ENCODE peak calls at places on chromosomes 6 and 20, in ten cellular contexts. One of them, this sample, is unnamed.

GRCh38 chr6:105941616-105942412 is 144.3 kb upstream of the PRDM1 start:
- DNase-seq in activated CD4-positive, alpha-beta T cell treated with anti-CD3 and anti-CD28 coated beads, Interleukin-2, amount 10 ng/mL, durations not matched to agents 7 days and 5 days: no peak
- DNase-seq in COR-L47: no peak
- DNase-seq in Panc1: no peak
- DNase-seq in effector memory CD4-positive, alpha-beta T cell: no peak
- DNase-seq in EL: no peak
- DNase-seq in NT2/D1: no peak
- DNase-seq in T-helper 1 cell: no peak
- DNase-seq in stimulated activated CD4-positive, alpha-beta T cell treated with anti-CD3 and anti-CD28 coated beads, Interleukin-1b, Interleukin-23, amount 100 ng/mL, for 24 hours: no peak
- DNase-seq in stimulated activated naive CD8-positive, alpha-beta T cell treated with anti-CD3 and anti-CD28 coated beads, Interleukin-15, Interleukin-2, amounts not matched to agents 100 U/mL and 50 U/mL, for 24 hours: no peak
- DNase-seq in this sample: no peak

GRCh38 chr6:157407637-157408036 is 26.6 kb downstream of the ZDHHC14 start:
- DNase-seq in activated CD4-positive, alpha-beta T cell treated with anti-CD3 and anti-CD28 coated beads, Interleukin-2, amount 10 ng/mL, durations not matched to agents 7 days and 5 days: no peak
- DNase-seq in COR-L47: no peak
- DNase-seq in Panc1: no peak
- DNase-seq in effector memory CD4-positive, alpha-beta T cell: no peak
- DNase-seq in EL: no peak
- DNase-seq in NT2/D1: no peak
- DNase-seq in T-helper 1 cell: no peak
- DNase-seq in stimulated activated CD4-positive, alpha-beta T cell treated with anti-CD3 and anti-CD28 coated beads, Interleukin-1b, Interleukin-23, amount 100 ng/mL, for 24 hours: no peak
- DNase-seq in stimulated activated naive CD8-positive, alpha-beta T cell treated with anti-CD3 and anti-CD28 coated beads, Interleukin-15, Interleukin-2, amounts not matched to agents 100 U/mL and 50 U/mL, for 24 hours: no peak
- DNase-seq in this sample: no peak

GRCh38 chr6:2616796-2617195 is 133.9 kb downstream of the MYLK4 start:
- DNase-seq in activated CD4-positive, alpha-beta T cell treated with anti-CD3 and anti-CD28 coated beads, Interleukin-2, amount 10 ng/mL, durations not matched to agents 7 days and 5 days: no peak
- DNase-seq in COR-L47: no peak
- DNase-seq in Panc1: no peak
- DNase-seq in effector memory CD4-positive, alpha-beta T cell: no peak
- DNase-seq in EL: peak
- DNase-seq in NT2/D1: no peak
- DNase-seq in T-helper 1 cell: no peak
- DNase-seq in stimulated activated CD4-positive, alpha-beta T cell treated with anti-CD3 and anti-CD28 coated beads, Interleukin-1b, Interleukin-23, amount 100 ng/mL, for 24 hours: no peak
- DNase-seq in stimulated activated naive CD8-positive, alpha-beta T cell treated with anti-CD3 and anti-CD28 coated beads, Interleukin-15, Interleukin-2, amounts not matched to agents 100 U/mL and 50 U/mL, for 24 hours: no peak
- DNase-seq in this sample: no peak

GRCh38 chr20:32777177-32777956 is 15.2 kb downstream of the DNMT3B start:
- DNase-seq in activated CD4-positive, alpha-beta T cell treated with anti-CD3 and anti-CD28 coated beads, Interleukin-2, amount 10 ng/mL, durations not matched to agents 7 days and 5 days: no peak
- DNase-seq in COR-L47: no peak
- DNase-seq in Panc1: no peak
- DNase-seq in effector memory CD4-positive, alpha-beta T cell: no peak
- DNase-seq in EL: no peak
- DNase-seq in NT2/D1: no peak
- DNase-seq in T-helper 1 cell: no peak
- DNase-seq in stimulated activated CD4-positive, alpha-beta T cell treated with anti-CD3 and anti-CD28 coated beads, Interleukin-1b, Interleukin-23, amount 100 ng/mL, for 24 hours: no peak
- DNase-seq in stimulated activated naive CD8-positive, alpha-beta T cell treated with anti-CD3 and anti-CD28 coated beads, Interleukin-15, Interleukin-2, amounts not matched to agents 100 U/mL and 50 U/mL, for 24 hours: no peak
- DNase-seq in this sample: no peak

GRCh38 chr6:36650848-36651247 is 27.7 kb upstream of the CDKN1A start:
- DNase-seq in activated CD4-positive, alpha-beta T cell treated with anti-CD3 and anti-CD28 coated beads, Interleukin-2, amount 10 ng/mL, durations not matched to agents 7 days and 5 days: no peak
- DNase-seq in COR-L47: no peak
- DNase-seq in Panc1: no peak
- DNase-seq in effector memory CD4-positive, alpha-beta T cell: no peak
- DNase-seq in EL: no peak
- DNase-seq in NT2/D1: no peak
- DNase-seq in T-helper 1 cell: no peak
- DNase-seq in stimulated activated CD4-positive, alpha-beta T cell treated with anti-CD3 and anti-CD28 coated beads, Interleukin-1b, Interleukin-23, amount 100 ng/mL, for 24 hours: no peak
- DNase-seq in stimulated activated naive CD8-positive, alpha-beta T cell treated with anti-CD3 and anti-CD28 coated beads, Interleukin-15, Interleukin-2, amounts not matched to agents 100 U/mL and 50 U/mL, for 24 hours: no peak
- DNase-seq in this sample: no peak

GRCh38 chr6:130362128-130362527 is 3.7 kb upstream of the TMEM200A start:
- DNase-seq in activated CD4-positive, alpha-beta T cell treated with anti-CD3 and anti-CD28 coated beads, Interleukin-2, amount 10 ng/mL, durations not matched to agents 7 days and 5 days: peak
- DNase-seq in COR-L47: no peak
- DNase-seq in Panc1: no peak
- DNase-seq in effector memory CD4-positive, alpha-beta T cell: no peak
- DNase-seq in EL: no peak
- DNase-seq in NT2/D1: no peak
- DNase-seq in T-helper 1 cell: no peak
- DNase-seq in stimulated activated CD4-positive, alpha-beta T cell treated with anti-CD3 and anti-CD28 coated beads, Interleukin-1b, Interleukin-23, amount 100 ng/mL, for 24 hours: no peak
- DNase-seq in stimulated activated naive CD8-positive, alpha-beta T cell treated with anti-CD3 and anti-CD28 coated beads, Interleukin-15, Interleukin-2, amounts not matched to agents 100 U/mL and 50 U/mL, for 24 hours: no peak
- DNase-seq in this sample: no peak

GRCh38 chr6:161832622-161833021 is 558.8 kb upstream of the AGPAT4 start:
- DNase-seq in activated CD4-positive, alpha-beta T cell treated with anti-CD3 and anti-CD28 coated beads, Interleukin-2, amount 10 ng/mL, durations not matched to agents 7 days and 5 days: no peak
- DNase-seq in COR-L47: no peak
- DNase-seq in Panc1: no peak
- DNase-seq in effector memory CD4-positive, alpha-beta T cell: no peak
- DNase-seq in EL: no peak
- DNase-seq in NT2/D1: no peak
- DNase-seq in T-helper 1 cell: no peak
- DNase-seq in stimulated activated CD4-positive, alpha-beta T cell treated with anti-CD3 and anti-CD28 coated beads, Interleukin-1b, Interleukin-23, amount 100 ng/mL, for 24 hours: no peak
- DNase-seq in stimulated activated naive CD8-positive, alpha-beta T cell treated with anti-CD3 and anti-CD28 coated beads, Interleukin-15, Interleukin-2, amounts not matched to agents 100 U/mL and 50 U/mL, for 24 hours: no peak
- DNase-seq in this sample: no peak

GRCh38 chr20:55535366-55535765 is 470.0 kb downstream of the CBLN4 start:
- DNase-seq in activated CD4-positive, alpha-beta T cell treated with anti-CD3 and anti-CD28 coated beads, Interleukin-2, amount 10 ng/mL, durations not matched to agents 7 days and 5 days: no peak
- DNase-seq in COR-L47: no peak
- DNase-seq in Panc1: no peak
- DNase-seq in effector memory CD4-positive, alpha-beta T cell: no peak
- DNase-seq in EL: no peak
- DNase-seq in NT2/D1: no peak
- DNase-seq in T-helper 1 cell: no peak
- DNase-seq in stimulated activated CD4-positive, alpha-beta T cell treated with anti-CD3 and anti-CD28 coated beads, Interleukin-1b, Interleukin-23, amount 100 ng/mL, for 24 hours: no peak
- DNase-seq in stimulated activated naive CD8-positive, alpha-beta T cell treated with anti-CD3 and anti-CD28 coated beads, Interleukin-15, Interleukin-2, amounts not matched to agents 100 U/mL and 50 U/mL, for 24 hours: no peak
- DNase-seq in this sample: no peak

GRCh38 chr20:4233520-4233919 is 218.2 kb upstream of the RNF24 start:
- DNase-seq in activated CD4-positive, alpha-beta T cell treated with anti-CD3 and anti-CD28 coated beads, Interleukin-2, amount 10 ng/mL, durations not matched to agents 7 days and 5 days: no peak
- DNase-seq in COR-L47: no peak
- DNase-seq in Panc1: no peak
- DNase-seq in effector memory CD4-positive, alpha-beta T cell: no peak
- DNase-seq in EL: no peak
- DNase-seq in NT2/D1: no peak
- DNase-seq in T-helper 1 cell: peak
- DNase-seq in stimulated activated CD4-positive, alpha-beta T cell treated with anti-CD3 and anti-CD28 coated beads, Interleukin-1b, Interleukin-23, amount 100 ng/mL, for 24 hours: no peak
- DNase-seq in stimulated activated naive CD8-positive, alpha-beta T cell treated with anti-CD3 and anti-CD28 coated beads, Interleukin-15, Interleukin-2, amounts not matched to agents 100 U/mL and 50 U/mL, for 24 hours: peak
- DNase-seq in this sample: no peak

GRCh38 chr6:71533939-71534379 is 245.3 kb downstream of the OGFRL1 start:
- DNase-seq in activated CD4-positive, alpha-beta T cell treated with anti-CD3 and anti-CD28 coated beads, Interleukin-2, amount 10 ng/mL, durations not matched to agents 7 days and 5 days: no peak
- DNase-seq in COR-L47: no peak
- DNase-seq in Panc1: no peak
- DNase-seq in effector memory CD4-positive, alpha-beta T cell: no peak
- DNase-seq in EL: peak
- DNase-seq in NT2/D1: no peak
- DNase-seq in T-helper 1 cell: no peak
- DNase-seq in stimulated activated CD4-positive, alpha-beta T cell treated with anti-CD3 and anti-CD28 coated beads, Interleukin-1b, Interleukin-23, amount 100 ng/mL, for 24 hours: no peak
- DNase-seq in stimulated activated naive CD8-positive, alpha-beta T cell treated with anti-CD3 and anti-CD28 coated beads, Interleukin-15, Interleukin-2, amounts not matched to agents 100 U/mL and 50 U/mL, for 24 hours: no peak
- DNase-seq in this sample: no peak

GRCh38 chr6:135498178-135498841 is 770 bp upstream of the AHI1 start:
- DNase-seq in activated CD4-positive, alpha-beta T cell treated with anti-CD3 and anti-CD28 coated beads, Interleukin-2, amount 10 ng/mL, durations not matched to agents 7 days and 5 days: peak
- DNase-seq in COR-L47: peak
- DNase-seq in Panc1: peak
- DNase-seq in effector memory CD4-positive, alpha-beta T cell: peak
- DNase-seq in EL: peak
- DNase-seq in NT2/D1: no peak
- DNase-seq in T-helper 1 cell: peak
- DNase-seq in stimulated activated CD4-positive, alpha-beta T cell treated with anti-CD3 and anti-CD28 coated beads, Interleukin-1b, Interleukin-23, amount 100 ng/mL, for 24 hours: peak
- DNase-seq in stimulated activated naive CD8-positive, alpha-beta T cell treated with anti-CD3 and anti-CD28 coated beads, Interleukin-15, Interleukin-2, amounts not matched to agents 100 U/mL and 50 U/mL, for 24 hours: peak
- DNase-seq in this sample: no peak

GRCh38 chr20:20365593-20365992 is 2.3 kb upstream of the INSM1 start:
- DNase-seq in activated CD4-positive, alpha-beta T cell treated with anti-CD3 and anti-CD28 coated beads, Interleukin-2, amount 10 ng/mL, durations not matched to agents 7 days and 5 days: no peak
- DNase-seq in COR-L47: no peak
- DNase-seq in Panc1: no peak
- DNase-seq in effector memory CD4-positive, alpha-beta T cell: no peak
- DNase-seq in EL: no peak
- DNase-seq in NT2/D1: no peak
- DNase-seq in T-helper 1 cell: no peak
- DNase-seq in stimulated activated CD4-positive, alpha-beta T cell treated with anti-CD3 and anti-CD28 coated beads, Interleukin-1b, Interleukin-23, amount 100 ng/mL, for 24 hours: no peak
- DNase-seq in stimulated activated naive CD8-positive, alpha-beta T cell treated with anti-CD3 and anti-CD28 coated beads, Interleukin-15, Interleukin-2, amounts not matched to agents 100 U/mL and 50 U/mL, for 24 hours: no peak
- DNase-seq in this sample: no peak

GRCh38 chr20:21918398-21918797 is 212.9 kb downstream of the PAX1 start:
- DNase-seq in activated CD4-positive, alpha-beta T cell treated with anti-CD3 and anti-CD28 coated beads, Interleukin-2, amount 10 ng/mL, durations not matched to agents 7 days and 5 days: no peak
- DNase-seq in COR-L47: no peak
- DNase-seq in Panc1: no peak
- DNase-seq in effector memory CD4-positive, alpha-beta T cell: no peak
- DNase-seq in EL: no peak
- DNase-seq in NT2/D1: no peak
- DNase-seq in T-helper 1 cell: no peak
- DNase-seq in stimulated activated CD4-positive, alpha-beta T cell treated with anti-CD3 and anti-CD28 coated beads, Interleukin-1b, Interleukin-23, amount 100 ng/mL, for 24 hours: no peak
- DNase-seq in stimulated activated naive CD8-positive, alpha-beta T cell treated with anti-CD3 and anti-CD28 coated beads, Interleukin-15, Interleukin-2, amounts not matched to agents 100 U/mL and 50 U/mL, for 24 hours: no peak
- DNase-seq in this sample: no peak

GRCh38 chr20:34984756-34985261 is 29.1 kb downstream of the MYH7B start:
- DNase-seq in activated CD4-positive, alpha-beta T cell treated with anti-CD3 and anti-CD28 coated beads, Interleukin-2, amount 10 ng/mL, durations not matched to agents 7 days and 5 days: no peak
- DNase-seq in COR-L47: no peak
- DNase-seq in Panc1: no peak
- DNase-seq in effector memory CD4-positive, alpha-beta T cell: no peak
- DNase-seq in EL: peak
- DNase-seq in NT2/D1: no peak
- DNase-seq in T-helper 1 cell: no peak
- DNase-seq in stimulated activated CD4-positive, alpha-beta T cell treated with anti-CD3 and anti-CD28 coated beads, Interleukin-1b, Interleukin-23, amount 100 ng/mL, for 24 hours: no peak
- DNase-seq in stimulated activated naive CD8-positive, alpha-beta T cell treated with anti-CD3 and anti-CD28 coated beads, Interleukin-15, Interleukin-2, amounts not matched to agents 100 U/mL and 50 U/mL, for 24 hours: no peak
- DNase-seq in this sample: no peak

GRCh38 chr6:72760130-72760793 is 138.4 kb downstream of the KCNQ5 start:
- DNase-seq in activated CD4-positive, alpha-beta T cell treated with anti-CD3 and anti-CD28 coated beads, Interleukin-2, amount 10 ng/mL, durations not matched to agents 7 days and 5 days: no peak
- DNase-seq in COR-L47: no peak
- DNase-seq in Panc1: no peak
- DNase-seq in effector memory CD4-positive, alpha-beta T cell: no peak
- DNase-seq in EL: no peak
- DNase-seq in NT2/D1: no peak
- DNase-seq in T-helper 1 cell: no peak
- DNase-seq in stimulated activated CD4-positive, alpha-beta T cell treated with anti-CD3 and anti-CD28 coated beads, Interleukin-1b, Interleukin-23, amount 100 ng/mL, for 24 hours: no peak
- DNase-seq in stimulated activated naive CD8-positive, alpha-beta T cell treated with anti-CD3 and anti-CD28 coated beads, Interleukin-15, Interleukin-2, amounts not matched to agents 100 U/mL and 50 U/mL, for 24 hours: no peak
- DNase-seq in this sample: no peak

GRCh38 chr20:43209831-43210230 is 20.1 kb upstream of the PTPRT start:
- DNase-seq in activated CD4-positive, alpha-beta T cell treated with anti-CD3 and anti-CD28 coated beads, Interleukin-2, amount 10 ng/mL, durations not matched to agents 7 days and 5 days: no peak
- DNase-seq in COR-L47: no peak
- DNase-seq in Panc1: no peak
- DNase-seq in effector memory CD4-positive, alpha-beta T cell: no peak
- DNase-seq in EL: no peak
- DNase-seq in NT2/D1: no peak
- DNase-seq in T-helper 1 cell: no peak
- DNase-seq in stimulated activated CD4-positive, alpha-beta T cell treated with anti-CD3 and anti-CD28 coated beads, Interleukin-1b, Interleukin-23, amount 100 ng/mL, for 24 hours: no peak
- DNase-seq in stimulated activated naive CD8-positive, alpha-beta T cell treated with anti-CD3 and anti-CD28 coated beads, Interleukin-15, Interleukin-2, amounts not matched to agents 100 U/mL and 50 U/mL, for 24 hours: no peak
- DNase-seq in this sample: no peak

GRCh38 chr20:44033344-44033743 is 118.7 kb downstream of the TOX2 start:
- DNase-seq in activated CD4-positive, alpha-beta T cell treated with anti-CD3 and anti-CD28 coated beads, Interleukin-2, amount 10 ng/mL, durations not matched to agents 7 days and 5 days: no peak
- DNase-seq in COR-L47: no peak
- DNase-seq in Panc1: no peak
- DNase-seq in effector memory CD4-positive, alpha-beta T cell: no peak
- DNase-seq in EL: peak
- DNase-seq in NT2/D1: no peak
- DNase-seq in T-helper 1 cell: peak
- DNase-seq in stimulated activated CD4-positive, alpha-beta T cell treated with anti-CD3 and anti-CD28 coated beads, Interleukin-1b, Interleukin-23, amount 100 ng/mL, for 24 hours: no peak
- DNase-seq in stimulated activated naive CD8-positive, alpha-beta T cell treated with anti-CD3 and anti-CD28 coated beads, Interleukin-15, Interleukin-2, amounts not matched to agents 100 U/mL and 50 U/mL, for 24 hours: peak
- DNase-seq in this sample: no peak

GRCh38 chr6:129251669-129252376 is 368.9 kb downstream of the LAMA2 start:
- DNase-seq in activated CD4-positive, alpha-beta T cell treated with anti-CD3 and anti-CD28 coated beads, Interleukin-2, amount 10 ng/mL, durations not matched to agents 7 days and 5 days: peak
- DNase-seq in COR-L47: peak
- DNase-seq in Panc1: peak
- DNase-seq in effector memory CD4-positive, alpha-beta T cell: peak
- DNase-seq in EL: peak
- DNase-seq in NT2/D1: peak
- DNase-seq in T-helper 1 cell: peak
- DNase-seq in stimulated activated CD4-positive, alpha-beta T cell treated with anti-CD3 and anti-CD28 coated beads, Interleukin-1b, Interleukin-23, amount 100 ng/mL, for 24 hours: peak
- DNase-seq in stimulated activated naive CD8-positive, alpha-beta T cell treated with anti-CD3 and anti-CD28 coated beads, Interleukin-15, Interleukin-2, amounts not matched to agents 100 U/mL and 50 U/mL, for 24 hours: peak
- DNase-seq in this sample: peak

GRCh38 chr20:9028419-9028818 is 40.5 kb upstream of the PLCB4 start:
- DNase-seq in activated CD4-positive, alpha-beta T cell treated with anti-CD3 and anti-CD28 coated beads, Interleukin-2, amount 10 ng/mL, durations not matched to agents 7 days and 5 days: no peak
- DNase-seq in COR-L47: no peak
- DNase-seq in Panc1: no peak
- DNase-seq in effector memory CD4-positive, alpha-beta T cell: no peak
- DNase-seq in EL: peak
- DNase-seq in NT2/D1: no peak
- DNase-seq in T-helper 1 cell: no peak
- DNase-seq in stimulated activated CD4-positive, alpha-beta T cell treated with anti-CD3 and anti-CD28 coated beads, Interleukin-1b, Interleukin-23, amount 100 ng/mL, for 24 hours: no peak
- DNase-seq in stimulated activated naive CD8-positive, alpha-beta T cell treated with anti-CD3 and anti-CD28 coated beads, Interleukin-15, Interleukin-2, amounts not matched to agents 100 U/mL and 50 U/mL, for 24 hours: no peak
- DNase-seq in this sample: no peak

GRCh38 chr20:20410678-20411077 is 42.8 kb downstream of the INSM1 start:
- DNase-seq in activated CD4-positive, alpha-beta T cell treated with anti-CD3 and anti-CD28 coated beads, Interleukin-2, amount 10 ng/mL, durations not matched to agents 7 days and 5 days: no peak
- DNase-seq in COR-L47: peak
- DNase-seq in Panc1: no peak
- DNase-seq in effector memory CD4-positive, alpha-beta T cell: no peak
- DNase-seq in EL: no peak
- DNase-seq in NT2/D1: peak
- DNase-seq in T-helper 1 cell: no peak
- DNase-seq in stimulated activated CD4-positive, alpha-beta T cell treated with anti-CD3 and anti-CD28 coated beads, Interleukin-1b, Interleukin-23, amount 100 ng/mL, for 24 hours: no peak
- DNase-seq in stimulated activated naive CD8-positive, alpha-beta T cell treated with anti-CD3 and anti-CD28 coated beads, Interleukin-15, Interleukin-2, amounts not matched to agents 100 U/mL and 50 U/mL, for 24 hours: no peak
- DNase-seq in this sample: no peak

GRCh38 chr20:50501970-50502745 is 8.0 kb upstream of the PTPN1 start:
- DNase-seq in activated CD4-positive, alpha-beta T cell treated with anti-CD3 and anti-CD28 coated beads, Interleukin-2, amount 10 ng/mL, durations not matched to agents 7 days and 5 days: no peak
- DNase-seq in COR-L47: no peak
- DNase-seq in Panc1: no peak
- DNase-seq in effector memory CD4-positive, alpha-beta T cell: no peak
- DNase-seq in EL: no peak
- DNase-seq in NT2/D1: no peak
- DNase-seq in T-helper 1 cell: no peak
- DNase-seq in stimulated activated CD4-positive, alpha-beta T cell treated with anti-CD3 and anti-CD28 coated beads, Interleukin-1b, Interleukin-23, amount 100 ng/mL, for 24 hours: no peak
- DNase-seq in stimulated activated naive CD8-positive, alpha-beta T cell treated with anti-CD3 and anti-CD28 coated beads, Interleukin-15, Interleukin-2, amounts not matched to agents 100 U/mL and 50 U/mL, for 24 hours: no peak
- DNase-seq in this sample: no peak

GRCh38 chr20:18421608-18422007 is 45.2 kb downstream of the DZANK1 start:
- DNase-seq in activated CD4-positive, alpha-beta T cell treated with anti-CD3 and anti-CD28 coated beads, Interleukin-2, amount 10 ng/mL, durations not matched to agents 7 days and 5 days: no peak
- DNase-seq in COR-L47: peak
- DNase-seq in Panc1: no peak
- DNase-seq in effector memory CD4-positive, alpha-beta T cell: no peak
- DNase-seq in EL: no peak
- DNase-seq in NT2/D1: no peak
- DNase-seq in T-helper 1 cell: no peak
- DNase-seq in stimulated activated CD4-positive, alpha-beta T cell treated with anti-CD3 and anti-CD28 coated beads, Interleukin-1b, Interleukin-23, amount 100 ng/mL, for 24 hours: no peak
- DNase-seq in stimulated activated naive CD8-positive, alpha-beta T cell treated with anti-CD3 and anti-CD28 coated beads, Interleukin-15, Interleukin-2, amounts not matched to agents 100 U/mL and 50 U/mL, for 24 hours: no peak
- DNase-seq in this sample: no peak

GRCh38 chr6:7112741-7113313 is 5.1 kb downstream of the RREB1 start:
- DNase-seq in activated CD4-positive, alpha-beta T cell treated with anti-CD3 and anti-CD28 coated beads, Interleukin-2, amount 10 ng/mL, durations not matched to agents 7 days and 5 days: peak
- DNase-seq in COR-L47: peak
- DNase-seq in Panc1: no peak
- DNase-seq in effector memory CD4-positive, alpha-beta T cell: no peak
- DNase-seq in EL: no peak
- DNase-seq in NT2/D1: no peak
- DNase-seq in T-helper 1 cell: peak
- DNase-seq in stimulated activated CD4-positive, alpha-beta T cell treated with anti-CD3 and anti-CD28 coated beads, Interleukin-1b, Interleukin-23, amount 100 ng/mL, for 24 hours: peak
- DNase-seq in stimulated activated naive CD8-positive, alpha-beta T cell treated with anti-CD3 and anti-CD28 coated beads, Interleukin-15, Interleukin-2, amounts not matched to agents 100 U/mL and 50 U/mL, for 24 hours: peak
- DNase-seq in this sample: no peak

GRCh38 chr20:31967830-31968249 is at the start of gene XKR7:
- DNase-seq in activated CD4-positive, alpha-beta T cell treated with anti-CD3 and anti-CD28 coated beads, Interleukin-2, amount 10 ng/mL, durations not matched to agents 7 days and 5 days: peak
- DNase-seq in COR-L47: peak
- DNase-seq in Panc1: no peak
- DNase-seq in effector memory CD4-positive, alpha-beta T cell: no peak
- DNase-seq in EL: no peak
- DNase-seq in NT2/D1: no peak
- DNase-seq in T-helper 1 cell: no peak
- DNase-seq in stimulated activated CD4-positive, alpha-beta T cell treated with anti-CD3 and anti-CD28 coated beads, Interleukin-1b, Interleukin-23, amount 100 ng/mL, for 24 hours: no peak
- DNase-seq in stimulated activated naive CD8-positive, alpha-beta T cell treated with anti-CD3 and anti-CD28 coated beads, Interleukin-15, Interleukin-2, amounts not matched to agents 100 U/mL and 50 U/mL, for 24 hours: peak
- DNase-seq in this sample: no peak

GRCh38 chr20:17650816-17651760 is 31.0 kb downstream of the RRBP1 start:
- DNase-seq in activated CD4-positive, alpha-beta T cell treated with anti-CD3 and anti-CD28 coated beads, Interleukin-2, amount 10 ng/mL, durations not matched to agents 7 days and 5 days: no peak
- DNase-seq in COR-L47: no peak
- DNase-seq in Panc1: no peak
- DNase-seq in effector memory CD4-positive, alpha-beta T cell: no peak
- DNase-seq in EL: no peak
- DNase-seq in NT2/D1: no peak
- DNase-seq in T-helper 1 cell: no peak
- DNase-seq in stimulated activated CD4-positive, alpha-beta T cell treated with anti-CD3 and anti-CD28 coated beads, Interleukin-1b, Interleukin-23, amount 100 ng/mL, for 24 hours: no peak
- DNase-seq in stimulated activated naive CD8-positive, alpha-beta T cell treated with anti-CD3 and anti-CD28 coated beads, Interleukin-15, Interleukin-2, amounts not matched to agents 100 U/mL and 50 U/mL, for 24 hours: no peak
- DNase-seq in this sample: no peak

GRCh38 chr6:138844203-138844602 is 48.3 kb downstream of the ECT2L start:
- DNase-seq in activated CD4-positive, alpha-beta T cell treated with anti-CD3 and anti-CD28 coated beads, Interleukin-2, amount 10 ng/mL, durations not matched to agents 7 days and 5 days: no peak
- DNase-seq in COR-L47: peak
- DNase-seq in Panc1: no peak
- DNase-seq in effector memory CD4-positive, alpha-beta T cell: no peak
- DNase-seq in EL: no peak
- DNase-seq in NT2/D1: no peak
- DNase-seq in T-helper 1 cell: no peak
- DNase-seq in stimulated activated CD4-positive, alpha-beta T cell treated with anti-CD3 and anti-CD28 coated beads, Interleukin-1b, Interleukin-23, amount 100 ng/mL, for 24 hours: no peak
- DNase-seq in stimulated activated naive CD8-positive, alpha-beta T cell treated with anti-CD3 and anti-CD28 coated beads, Interleukin-15, Interleukin-2, amounts not matched to agents 100 U/mL and 50 U/mL, for 24 hours: no peak
- DNase-seq in this sample: no peak

GRCh38 chr20:63577317-63577894 is 3.4 kb upstream of the HELZ2 start:
- DNase-seq in activated CD4-positive, alpha-beta T cell treated with anti-CD3 and anti-CD28 coated beads, Interleukin-2, amount 10 ng/mL, durations not matched to agents 7 days and 5 days: no peak
- DNase-seq in COR-L47: peak
- DNase-seq in Panc1: no peak
- DNase-seq in effector memory CD4-positive, alpha-beta T cell: no peak
- DNase-seq in EL: no peak
- DNase-seq in NT2/D1: no peak
- DNase-seq in T-helper 1 cell: no peak
- DNase-seq in stimulated activated CD4-positive, alpha-beta T cell treated with anti-CD3 and anti-CD28 coated beads, Interleukin-1b, Interleukin-23, amount 100 ng/mL, for 24 hours: no peak
- DNase-seq in stimulated activated naive CD8-positive, alpha-beta T cell treated with anti-CD3 and anti-CD28 coated beads, Interleukin-15, Interleukin-2, amounts not matched to agents 100 U/mL and 50 U/mL, for 24 hours: no peak
- DNase-seq in this sample: no peak

GRCh38 chr20:41150664-41151063 is 13.3 kb downstream of the PLCG1 start:
- DNase-seq in activated CD4-positive, alpha-beta T cell treated with anti-CD3 and anti-CD28 coated beads, Interleukin-2, amount 10 ng/mL, durations not matched to agents 7 days and 5 days: peak
- DNase-seq in COR-L47: no peak
- DNase-seq in Panc1: no peak
- DNase-seq in effector memory CD4-positive, alpha-beta T cell: no peak
- DNase-seq in EL: peak
- DNase-seq in NT2/D1: no peak
- DNase-seq in T-helper 1 cell: peak
- DNase-seq in stimulated activated CD4-positive, alpha-beta T cell treated with anti-CD3 and anti-CD28 coated beads, Interleukin-1b, Interleukin-23, amount 100 ng/mL, for 24 hours: no peak
- DNase-seq in stimulated activated naive CD8-positive, alpha-beta T cell treated with anti-CD3 and anti-CD28 coated beads, Interleukin-15, Interleukin-2, amounts not matched to agents 100 U/mL and 50 U/mL, for 24 hours: no peak
- DNase-seq in this sample: no peak

This sample was measured in GM12864.